ENCODE peak calls at places on chromosome 3, in five cellular contexts. S, M, Y, Z and E are unnamed samples.

GRCh38 chr3:24686764-24687163 is 192.1 kb upstream of the THRB start:
- DNase-seq in Y (no peak), Z (peak; percentile 89), M (no peak), S (peak; percentile 11), E (no peak)

GRCh38 chr3:8604006-8604405 is 40.6 kb downstream of the SSUH2 start:
- DNase-seq in M (no peak), Z (no peak), S (no peak), Y (no peak), E (no peak)

GRCh38 chr3:186124618-186125017 is 15.7 kb upstream of the ETV5 start:
- DNase-seq in S (no peak), Z (no peak), Y (peak; percentile 49), M (no peak), E (no peak)

GRCh38 chr3:188266581-188267274 is 112.8 kb downstream of the LPP start:
- DNase-seq in S (peak; percentile 86), M (no peak), Y (no peak), Z (peak; percentile 95), E (no peak)

GRCh38 chr3:12706504-12707253 is 42.8 kb upstream of the RAF1 start:
- DNase-seq in Y (peak; percentile 87), S (peak; percentile 74), M (peak; percentile 63), Z (peak; percentile 65), E (no peak)

GRCh38 chr3:55572816-55573215 is 85.7 kb upstream of the WNT5A start:
- DNase-seq in M (no peak), S (no peak), Y (no peak), Z (no peak), E (no peak)

GRCh38 chr3:159830523-159831151 is 158.0 kb upstream of the IL12A start:
- DNase-seq in Y (no peak), Z (peak; percentile 41), M (no peak), S (peak; percentile 52), E (no peak)

GRCh38 chr3:196708467-196708866 is 3.6 kb downstream of the CEP19 start:
- DNase-seq in Z (no peak), M (no peak), Y (peak; percentile 85), S (no peak), E (no peak)

GRCh38 chr3:160968731-160969130 is 136.4 kb downstream of the B3GALNT1 start:
- DNase-seq in M (peak; percentile 25), S (peak; percentile 0), Y (no peak), Z (peak; percentile 61), E (no peak)

GRCh38 chr3:161217496-161217895 is 3.6 kb upstream of the NMD3 start:
- DNase-seq in Z (no peak), Y (no peak), S (no peak), M (no peak), E (no peak)

GRCh38 chr3:126551066-126551838 is 7.5 kb downstream of the C3orf22 start:
- DNase-seq in M (no peak), Y (no peak), S (no peak), Z (no peak), E (peak; percentile 72)

GRCh38 chr3:143436231-143436930 is 316.8 kb downstream of the CHST2 start:
- DNase-seq in Y (no peak), M (no peak), Z (peak; percentile 11), S (peak; percentile 47), E (no peak)

GRCh38 chr3:49654176-49654825 is 19.9 kb upstream of the APEH start:
- DNase-seq in Z (no peak), M (no peak), Y (no peak), S (no peak), E (no peak)

GRCh38 chr3:6540981-6541380 is 319.9 kb upstream of the GRM7 start:
- DNase-seq in S (no peak), Y (no peak), M (no peak), Z (no peak), E (no peak)

GRCh38 chr3:149454746-149455145 is 19.8 kb upstream of the TM4SF4 start:
- DNase-seq in M (no peak), S (peak; percentile 81), Z (peak; percentile 84), Y (peak; percentile 30), E (peak; percentile 57)

GRCh38 chr3:62951037-62951613 is 75.9 kb upstream of the CADPS start:
- DNase-seq in Y (no peak), Z (no peak), M (no peak), S (no peak), E (no peak)

GRCh38 chr3:175295248-175296000 is 436.3 kb downstream of the NAALADL2 start:
- DNase-seq in M (no peak), S (no peak), Y (no peak), Z (no peak), E (no peak)

GRCh38 chr3:124999897-125000296 is 55.9 kb downstream of the HEG1 start:
- DNase-seq in Y (no peak), Z (no peak), M (no peak), S (no peak), E (no peak)

GRCh38 chr3:12663311-12663935 is 494 bp downstream of the RAF1 start:
- DNase-seq in Z (no peak), M (no peak), Y (peak; percentile 40), S (no peak), E (no peak)

GRCh38 chr3:42535981-42536784 is 33.7 kb downstream of the VIPR1 start:
- DNase-seq in S (no peak), M (no peak), Y (peak; percentile 63), Z (no peak), E (no peak)

GRCh38 chr3:104785966-104786365 is 580.7 kb upstream of the ALCAM start:
- DNase-seq in S (peak; percentile 43), Y (peak; percentile 9), M (no peak), Z (peak; percentile 43), E (no peak)

GRCh38 chr3:126149256-126149902 is 31.0 kb downstream of the ALDH1L1 start:
- DNase-seq in Y (no peak), S (no peak), Z (no peak), M (no peak), E (peak; percentile 85)

GRCh38 chr3:173395412-173396181 is 1.9 kb upstream of the NLGN1 start:
- DNase-seq in S (peak; percentile 74), Z (peak; percentile 85), Y (peak; percentile 76), M (peak; percentile 22), E (peak; percentile 95)

GRCh38 chr3:97691354-97691753 is 73.2 kb upstream of the ARL6 start:
- DNase-seq in Z (no peak), S (no peak), Y (no peak), M (no peak), E (no peak)

GRCh38 chr3:58434990-58435389 is 1.4 kb upstream of the PDHB start:
- DNase-seq in M (no peak), S (peak; percentile 73), Z (peak; percentile 83), Y (peak; percentile 52), E (no peak)

GRCh38 chr3:99269606-99270355 is 368.3 kb upstream of the DCBLD2 start:
- DNase-seq in Z (no peak), M (no peak), S (no peak), Y (peak; percentile 65), E (peak; percentile 89)

GRCh38 chr3:193214445-193214844 is 26.6 kb upstream of the PLAAT1 start:
- DNase-seq in Z (no peak), S (no peak), M (no peak), Y (peak; percentile 69), E (no peak)

GRCh38 chr3:171812811-171813210 is 2.5 kb upstream of the PLD1 start:
- DNase-seq in S (no peak), Z (no peak), Y (no peak), M (no peak), E (no peak)

GRCh38 chr3:42707620-42708355 is 5.2 kb upstream of the HHATL start:
- DNase-seq in S (no peak), Y (no peak), Z (no peak), M (no peak), E (no peak)

GRCh38 chr3:188573286-188573928 is 419.4 kb downstream of the LPP start:
- DNase-seq in Z (no peak), S (no peak), M (no peak), Y (no peak), E (no peak)

GRCh38 chr3:104878395-104878794 is 488.3 kb upstream of the ALCAM start:
- DNase-seq in S (peak; percentile 76), Z (peak; percentile 57), Y (peak; percentile 20), M (no peak), E (no peak)

GRCh38 chr3:120163816-120164215 is 69.6 kb upstream of the GSK3B start:
- DNase-seq in M (no peak), Y (no peak), S (no peak), Z (no peak), E (no peak)

GRCh38 chr3:64440498-64440897 is 215.2 kb upstream of the PRICKLE2 start:
- DNase-seq in S (peak; percentile 91), Z (peak; percentile 93), M (peak; percentile 44), Y (peak; percentile 92), E (no peak)

GRCh38 chr3:188854395-188855149 is 317.2 kb upstream of the TPRG1 start:
- DNase-seq in Y (peak; percentile 92), S (peak; percentile 86), Z (peak; percentile 57), M (no peak), E (no peak)

GRCh38 chr3:111653766-111654165 is 58.6 kb upstream of the ZBED2 start:
- DNase-seq in Z (no peak), M (no peak), Y (no peak), S (no peak), E (no peak)

GRCh38 chr3:64954995-64955636 is 267.3 kb upstream of the ADAMTS9 start:
- DNase-seq in S (no peak), Y (peak; percentile 28), M (no peak), Z (no peak), E (no peak)

GRCh38 chr3:159186581-159186980 is 384.7 kb downstream of the MFSD1 start:
- DNase-seq in M (no peak), S (no peak), Z (no peak), Y (peak; percentile 50), E (no peak)

GRCh38 chr3:123800352-123800682 is 83.8 kb downstream of the MYLK start:
- DNase-seq in M (no peak), Z (no peak), S (no peak), Y (no peak), E (no peak)
- H3K4me3 ChIP-seq in M (peak overlapping the region; percentile 35), Z (no peak overlapping the region), S (no peak overlapping the region), Y (no peak overlapping the region), E (no peak overlapping the region)

GRCh38 chr3:194610690-194611089 is 22.5 kb downstream of the TMEM44 start:
- DNase-seq in Z (no peak), M (no peak), S (no peak), Y (no peak), E (no peak)
- H3K4me3 ChIP-seq in Z (no peak overlapping the region), M (no peak overlapping the region), S (no peak overlapping the region), Y (no peak overlapping the region), E (no peak overlapping the region)

DNA sequence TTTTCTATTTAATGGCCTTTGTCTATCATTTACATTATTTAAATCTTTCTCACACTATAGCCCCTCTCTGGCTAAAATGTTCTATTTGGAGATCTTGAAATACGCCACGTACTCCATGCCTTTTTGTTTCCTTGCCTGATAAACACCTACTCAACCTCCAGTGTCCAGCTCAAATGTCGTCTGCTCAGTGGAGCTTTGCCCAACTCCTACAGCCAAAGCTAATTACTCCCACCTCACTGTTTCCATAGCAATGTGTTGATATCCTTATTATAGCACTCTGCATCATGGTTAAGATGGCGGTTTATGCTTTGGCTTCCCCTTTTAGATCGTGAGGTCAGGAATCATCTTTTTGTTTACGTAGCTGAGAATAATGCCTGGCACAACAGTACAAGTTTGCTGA is 55.9 kb downstream of the NGLY1 start:
- DNase-seq in Y (no peak), Z (no peak), M (no peak), S (no peak), E (no peak)
- H3K4me3 ChIP-seq in Y (no peak overlapping the region), Z (no peak overlapping the region), M (no peak overlapping the region), S (no peak overlapping the region), E (no peak overlapping the region)

GRCh38 chr3:123446610-123447109 is 2.2 kb downstream of the ADCY5 start:
- DNase-seq in Z (no peak), M (no peak), S (no peak), Y (no peak), E (no peak)
- H3K4me3 ChIP-seq in Z (no peak overlapping the region), M (no peak overlapping the region), S (no peak overlapping the region), Y (no peak overlapping the region), E (peak overlapping the region; percentile 77)

GRCh38 chr3:57109437-57110199 is 49.2 kb downstream of the SPATA12 start:
- DNase-seq in Y (peak; percentile 26), Z (no peak), S (no peak), M (no peak), E (no peak)
- H3K4me3 ChIP-seq in Y (no peak overlapping the region), Z (no peak overlapping the region), S (no peak overlapping the region), M (no peak overlapping the region), E (no peak overlapping the region)